ENCODE peak calls at places on chromosomes 11 and 22, in ten cellular contexts. Q, V, C, J, O, E, B, R, W and Y are unnamed samples. For H3K9me3, the result is how much of the 10 kb centered on the place peaks cover.

GRCh38 chr22:26401726-26402125 is 27.3 kb upstream of the ASPHD2 start:
- DNase-seq in Q (no peak), V (no peak), C (no peak), J (no peak), O (no peak), E (no peak), B (no peak), R (no peak), W (no peak), Y (no peak)

GRCh38 chr11:111982019-111982464 is 43.2 kb upstream of the DLAT start:
- DNase-seq in Q (peak), V (peak), C (peak), J (peak), O (peak), E (peak), B (no peak), R (no peak), W (peak), Y (peak)

GRCh38 chr22:35231585-35232084 is 25.7 kb upstream of the HMGXB4 start:
- DNase-seq in Q (peak), V (peak), C (peak), J (peak), O (peak), E (peak), B (peak), R (peak), W (peak), Y (peak)

GRCh38 chr11:123474994-123475393 is 44.9 kb downstream of the GRAMD1B start:
- DNase-seq in Q (no peak), V (no peak), C (no peak), J (no peak), O (peak), E (no peak), B (no peak), R (no peak), W (no peak), Y (no peak)

GRCh38 chr11:11505701-11506100 is 116.1 kb downstream of the GALNT18 start:
- DNase-seq in Q (no peak), V (no peak), C (no peak), J (no peak), O (no peak), E (no peak), B (no peak), R (no peak), W (no peak), Y (no peak)

GRCh38 chr22:19674129-19674928 is 40.0 kb upstream of the SEPTIN5 start:
- DNase-seq in Q (no peak), V (no peak), C (no peak), J (no peak), O (no peak), E (no peak), B (no peak), R (no peak), W (no peak), Y (no peak)

GRCh38 chr11:1402776-1403620 is 13.3 kb downstream of the BRSK2 start:
- DNase-seq in Q (no peak), V (no peak), C (peak), J (no peak), O (no peak), E (no peak), B (no peak), R (peak), W (no peak), Y (no peak)

GRCh38 chr11:103652013-103652412 is 384.4 kb upstream of the DDI1 start:
- DNase-seq in Q (no peak), V (no peak), C (no peak), J (no peak), O (no peak), E (no peak), B (no peak), R (no peak), W (no peak), Y (no peak)

GRCh38 chr11:665707-666281 is 28.7 kb downstream of the DRD4 start:
- DNase-seq in Q (no peak), V (no peak), C (no peak), J (no peak), O (peak), E (no peak), B (no peak), R (no peak), W (no peak), Y (peak)

GRCh38 chr22:21672107-21672629 is 6.4 kb downstream of the PPIL2 start:
- DNase-seq in Q (no peak), V (no peak), C (no peak), J (no peak), O (no peak), E (no peak), B (no peak), R (no peak), W (no peak), Y (no peak)

GRCh38 chr22:48258841-48259240 is 1496.4 kb downstream of the TBC1D22A start:
- DNase-seq in Q (no peak), V (no peak), C (no peak), J (no peak), O (no peak), E (no peak), B (no peak), R (no peak), W (no peak), Y (no peak)
- H3K9me3 ChIP-seq in Q (under half), V (under half), C (under half), J (under half), O (under half), E (under half), B (half or more), R (under half), W (under half), Y (under half)

GRCh38 chr11:94151903-94152677 is 23.4 kb downstream of the PANX1 start:
- DNase-seq in Q (no peak), V (no peak), C (no peak), J (no peak), O (peak), E (no peak), B (no peak), R (peak), W (peak), Y (no peak)

GRCh38 chr11:94150056-94150455 is 21.4 kb downstream of the PANX1 start:
- DNase-seq in Q (no peak), V (no peak), C (no peak), J (no peak), O (no peak), E (no peak), B (no peak), R (no peak), W (no peak), Y (no peak)

GRCh38 chr11:94152678-94153065 is 24.0 kb downstream of the PANX1 start:
- DNase-seq in Q (no peak), V (no peak), C (no peak), J (no peak), O (no peak), E (no peak), B (no peak), R (no peak), W (no peak), Y (no peak)

GRCh38 chr11:94150704-94151103 is 22.1 kb downstream of the PANX1 start:
- DNase-seq in Q (no peak), V (no peak), C (no peak), J (no peak), O (no peak), E (no peak), B (no peak), R (no peak), W (no peak), Y (no peak)

GRCh38 chr11:94151311-94151710 is 22.7 kb downstream of the PANX1 start:
- DNase-seq in Q (no peak), V (no peak), C (no peak), J (no peak), O (peak), E (no peak), B (no peak), R (no peak), W (no peak), Y (no peak)
- H3K9me3 ChIP-seq in Q (under half), V (under half), C (under half), J (under half), O (under half), E (under half), B (under half), R (under half), W (under half), Y (under half)

DNA sequence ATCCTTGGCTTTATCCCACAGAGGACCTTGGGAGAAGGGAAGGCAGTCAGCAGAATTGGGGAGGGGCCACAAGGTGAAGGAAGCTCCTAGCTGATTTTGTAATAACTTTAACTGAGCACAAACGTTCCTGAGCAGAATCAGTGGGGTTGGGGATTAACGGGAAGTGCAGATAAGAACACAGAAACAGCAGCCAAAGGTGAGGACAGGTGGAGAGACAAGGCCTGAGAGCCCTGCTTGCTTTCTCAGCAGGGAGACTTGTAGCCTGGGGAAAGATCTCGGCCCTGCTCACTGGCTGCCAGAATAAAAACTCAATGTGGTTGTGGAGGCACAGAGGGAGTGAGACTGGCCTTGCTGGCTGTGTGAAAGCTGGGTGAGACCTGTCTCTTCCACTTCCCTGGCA is 265.2 kb upstream of the FAT3 start:
- DNase-seq in Q (no peak), V (no peak), C (no peak), J (no peak), O (no peak), E (no peak), B (no peak), R (no peak), W (no peak), Y (no peak)
- H3K9me3 ChIP-seq in Q (under half), V (under half), C (under half), J (under half), O (under half), E (under half), B (under half), R (under half), W (under half), Y (under half)

GRCh38 chr22:48895341-48895740 is 932.3 kb downstream of the BRD1 start:
- DNase-seq in Q (no peak), V (no peak), C (no peak), J (peak), O (no peak), E (no peak), B (no peak), R (no peak), W (no peak), Y (no peak)

GRCh38 chr22:48895831-48896765 is 931.6 kb downstream of the BRD1 start:
- DNase-seq in Q (no peak), V (no peak), C (no peak), J (peak), O (no peak), E (no peak), B (no peak), R (no peak), W (no peak), Y (no peak)

GRCh38 chr22:48893288-48894063 is 934.2 kb downstream of the BRD1 start:
- DNase-seq in Q (no peak), V (no peak), C (no peak), J (peak), O (no peak), E (no peak), B (no peak), R (no peak), W (no peak), Y (no peak)

GRCh38 chr22:48894064-48894671 is 933.5 kb downstream of the BRD1 start:
- DNase-seq in Q (no peak), V (no peak), C (no peak), J (peak), O (no peak), E (no peak), B (no peak), R (no peak), W (no peak), Y (no peak)

GRCh38 chr22:48894804-48895250 is 932.8 kb downstream of the BRD1 start:
- DNase-seq in Q (no peak), V (no peak), C (no peak), J (peak), O (no peak), E (no peak), B (no peak), R (no peak), W (no peak), Y (no peak)
- H3K9me3 ChIP-seq in Q (under half), V (under half), C (under half), J (under half), O (under half), E (under half), B (half or more), R (under half), W (under half), Y (under half)

GRCh38 chr22:47437636-47438035 is 675.2 kb downstream of the TBC1D22A start:
- DNase-seq in Q (no peak), V (no peak), C (no peak), J (no peak), O (no peak), E (no peak), B (no peak), R (no peak), W (no peak), Y (no peak)
- H3K9me3 ChIP-seq in Q (under half), V (under half), C (under half), J (under half), O (under half), E (under half), B (under half), R (under half), W (under half), Y (under half)

DNA sequence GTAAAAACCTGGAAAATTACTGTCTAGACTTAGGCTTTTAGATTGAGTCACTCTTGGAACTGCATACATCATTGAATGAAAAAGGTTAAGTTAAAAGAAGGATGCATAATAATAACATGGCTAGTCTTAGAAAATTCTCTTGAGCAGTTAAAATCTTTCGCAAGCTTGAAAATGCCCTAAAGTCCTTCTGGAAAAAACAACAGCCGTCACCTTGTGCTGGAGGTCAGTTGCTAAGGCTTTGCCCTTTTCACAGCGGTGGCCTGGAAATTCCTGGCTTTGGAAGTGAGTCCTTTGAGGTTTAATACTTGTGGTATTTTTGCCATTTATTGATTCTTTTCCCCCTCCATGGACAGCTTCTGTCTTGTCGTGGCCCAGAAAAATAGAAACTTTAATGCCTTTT is 17.4 kb upstream of the FBLN1 start:
- DNase-seq in Q (no peak), V (no peak), C (no peak), J (no peak), O (peak), E (no peak), B (no peak), R (no peak), W (no peak), Y (no peak)
- H3K9me3 ChIP-seq in Q (under half), V (under half), C (under half), J (under half), O (under half), E (under half), B (under half), R (under half), W (under half), Y (under half)